ENCODE peak calls at places on chromosomes 12 and 14, in four cellular contexts. P is K562, B is HepG2, H is GM12878. E is an unnamed sample.

GRCh38 chr14:65412881-65413738 is 580 bp downstream of the FUT8 start:
- DNase-seq in P (no peak), B (peak), H (no peak), E (peak)

GRCh38 chr14:50272498-50272897 is 39.5 kb downstream of the L2HGDH start:
- DNase-seq in P (no peak), B (no peak), H (no peak), E (no peak)

GRCh38 chr12:111066744-111067437 is 146.5 kb upstream of the MYL2 start:
- DNase-seq in P (peak), B (no peak), H (no peak), E (no peak)

GRCh38 chr12:45356822-45357546 is 141.1 kb downstream of the ANO6 start:
- DNase-seq in P (no peak), B (no peak), H (no peak), E (no peak)

GRCh38 chr12:68675098-68675842 is 11.5 kb upstream of the NUP107 start:
- DNase-seq in P (peak), B (no peak), H (no peak), E (peak)

GRCh38 chr12:27913999-27914614 is 58.4 kb downstream of the PTHLH start:
- DNase-seq in P (no peak), B (no peak), H (peak), E (no peak)

GRCh38 chr12:111033281-111034147 is 113.1 kb upstream of the MYL2 start:
- DNase-seq in P (no peak), B (no peak), H (no peak), E (no peak)

GRCh38 chr12:120534703-120535655 is 823 bp downstream of the RNF10 start:
- DNase-seq in P (peak), B (no peak), H (no peak), E (peak)

GRCh38 chr12:112941528-112942335 is 3.5 kb downstream of the OAS3 start:
- DNase-seq in P (no peak), B (no peak), H (no peak), E (no peak)

GRCh38 chr12:42932937-42933336 is 343.4 kb upstream of the PRICKLE1 start:
- DNase-seq in P (no peak), B (no peak), H (no peak), E (no peak)

GRCh38 chr12:104507672-104508071 is 50.9 kb downstream of the CHST11 start:
- DNase-seq in P (peak), B (no peak), H (no peak), E (no peak)

GRCh38 chr12:106750524-106750923 is 24.0 kb upstream of the RIC8B start:
- DNase-seq in P (no peak), B (no peak), H (no peak), E (no peak)
- TF ChIP-seq MYC in P (no peak), B (no peak), H (no peak), E (no peak)

GRCh38 chr12:14643247-14643646 is 53.2 kb downstream of the GUCY2C start:
- DNase-seq in P (no peak), B (no peak), H (no peak), E (peak)
- H3K9ac ChIP-seq in P (no peak), B (no peak), H (no peak), E (no peak)

GRCh38 chr12:62472472-62472871 is 5.8 kb downstream of the MON2 start:
- DNase-seq in P (peak), B (no peak), H (no peak), E (no peak)
- TF ChIP-seq MYC in P (no peak), B (no peak), H (no peak), E (no peak)

GRCh38 chr14:20662968-20663731 is 21.2 kb upstream of the RNASE4 start:
- DNase-seq in P (peak), B (peak), H (peak), E (peak)
- H3K9ac ChIP-seq in P (no peak), B (no peak), H (peak), E (no peak)

GRCh38 chr12:12734054-12734453 is 16.9 kb downstream of the CDKN1B start:
- DNase-seq in P (no peak), B (no peak), H (no peak), E (no peak)
- TF ChIP-seq MYC in P (no peak), B (no peak), H (no peak), E (no peak)